ENCODE peak calls at places on chromosomes 1 and 21, in nine cellular contexts. H is activated naive CD4-positive, alpha-beta T cell; Y is activated T-cell treated with anti-CD3 and anti-CD28 coated beads for 1 hour; Q is left ventricle myocardium inferior; F is NT2/D1; R is NCI-H2081; N is stimulated activated CD8-positive, alpha-beta memory T cell treated with anti-CD3 and anti-CD28 coated beads, Interleukin-15, amount 100 ng/mL, for 4 hours; M is activated gamma-delta T cell treated with Interleukin-2 at 50 U/mL for 16 hours; D is GM04503. P is an unnamed sample.

GRCh38 chr1:26471498-26472329 is 526 bp upstream of the HMGN2 start:
- DNase-seq in H (peak), Y (peak), Q (peak), F (peak), R (peak), N (no peak), M (no peak), D (peak), P (peak)

GRCh38 chr1:60227581-60228252 is 154.1 kb upstream of the C1orf87 start:
- DNase-seq in H (no peak), Y (no peak), Q (no peak), F (no peak), R (no peak), N (no peak), M (no peak), D (peak), P (no peak)

GRCh38 chr1:198936371-198937083 is 297.7 kb downstream of the PTPRC start:
- DNase-seq in H (no peak), Y (no peak), Q (no peak), F (no peak), R (no peak), N (no peak), M (no peak), D (no peak), P (no peak)

GRCh38 chr1:87061742-87062156 is 147.3 kb downstream of the HS2ST1 start:
- DNase-seq in H (no peak), Y (no peak), Q (no peak), F (no peak), R (no peak), N (no peak), M (no peak), D (no peak), P (no peak)

GRCh38 chr1:36157973-36158826 is 2.2 kb downstream of the MAP7D1 start:
- DNase-seq in H (no peak), Y (no peak), Q (no peak), F (no peak), R (no peak), N (no peak), M (no peak), D (no peak), P (no peak)

GRCh38 chr1:211605613-211606326 is 26.8 kb upstream of the SLC30A1 start:
- DNase-seq in H (no peak), Y (no peak), Q (no peak), F (no peak), R (no peak), N (no peak), M (no peak), D (no peak), P (no peak)

GRCh38 chr1:159943908-159944622 is 1.3 kb downstream of the IGSF9 start:
- DNase-seq in H (no peak), Y (no peak), Q (no peak), F (no peak), R (no peak), N (no peak), M (no peak), D (no peak), P (no peak)

GRCh38 chr1:91732291-91732953 is 153.5 kb downstream of the TGFBR3 start:
- DNase-seq in H (no peak), Y (no peak), Q (no peak), F (no peak), R (no peak), N (no peak), M (peak), D (no peak), P (no peak)

GRCh38 chr21:43938751-43939442 is 73.2 kb upstream of the TRAPPC10 start:
- DNase-seq in H (peak), Y (peak), Q (peak), F (peak), R (no peak), N (peak), M (peak), D (no peak), P (no peak)

GRCh38 chr21:38567577-38568360 is 69.5 kb upstream of the ERG start:
- DNase-seq in H (no peak), Y (no peak), Q (no peak), F (peak), R (no peak), N (no peak), M (no peak), D (peak), P (peak)

GRCh38 chr1:84433253-84434080 is 35.2 kb downstream of the DNASE2B start:
- DNase-seq in H (no peak), Y (peak), Q (no peak), F (peak), R (peak), N (no peak), M (peak), D (peak), P (no peak)

GRCh38 chr21:41316641-41317392 is at the start of gene FAM3B:
- DNase-seq in H (no peak), Y (no peak), Q (no peak), F (peak), R (peak), N (no peak), M (no peak), D (no peak), P (no peak)

GRCh38 chr1:230091473-230092231 is 24.6 kb downstream of the GALNT2 start:
- DNase-seq in H (no peak), Y (no peak), Q (no peak), F (no peak), R (no peak), N (no peak), M (no peak), D (no peak), P (no peak)

GRCh38 chr1:63828322-63829044 is 54.7 kb downstream of the ROR1 start:
- DNase-seq in H (no peak), Y (no peak), Q (no peak), F (no peak), R (no peak), N (no peak), M (no peak), D (no peak), P (no peak)

GRCh38 chr1:21837476-21837875 is 25.4 kb downstream of the LDLRAD2 start:
- DNase-seq in H (no peak), Y (no peak), Q (no peak), F (no peak), R (no peak), N (no peak), M (no peak), D (no peak), P (no peak)

GRCh38 chr1:9235123-9235513 is 544 bp downstream of the H6PD start:
- DNase-seq in H (no peak), Y (no peak), Q (no peak), F (no peak), R (no peak), N (no peak), M (no peak), D (no peak), P (no peak)

GRCh38 chr1:8355439-8356255 is 37.7 kb downstream of the SLC45A1 start:
- DNase-seq in H (no peak), Y (no peak), Q (peak), F (no peak), R (no peak), N (no peak), M (no peak), D (no peak), P (no peak)

GRCh38 chr1:54053745-54054437 is 483 bp downstream of the TCEANC2 start:
- DNase-seq in H (no peak), Y (no peak), Q (no peak), F (peak), R (no peak), N (no peak), M (no peak), D (no peak), P (no peak)

GRCh38 chr21:44996096-44996495 is 56.3 kb downstream of the SLX9 start:
- DNase-seq in H (no peak), Y (no peak), Q (no peak), F (no peak), R (no peak), N (no peak), M (no peak), D (no peak), P (no peak)

GRCh38 chr1:62321438-62321837 is 2.2 kb upstream of the KANK4 start:
- DNase-seq in H (no peak), Y (no peak), Q (no peak), F (no peak), R (no peak), N (no peak), M (no peak), D (peak), P (no peak)

GRCh38 chr1:103108525-103109150 is 316 bp upstream of the COL11A1 start:
- DNase-seq in H (no peak), Y (no peak), Q (no peak), F (peak), R (no peak), N (no peak), M (no peak), D (no peak), P (no peak)

GRCh38 chr1:186155594-186155993 is 219.5 kb downstream of the TPR start:
- DNase-seq in H (no peak), Y (no peak), Q (no peak), F (peak), R (no peak), N (no peak), M (no peak), D (peak), P (peak)

GRCh38 chr1:39900662-39901485 is 843 bp downstream of the MYCL start:
- DNase-seq in H (no peak), Y (no peak), Q (peak), F (no peak), R (peak), N (no peak), M (no peak), D (no peak), P (no peak)

GRCh38 chr1:205532996-205533728 is 28.7 kb downstream of the CDK18 start:
- DNase-seq in H (no peak), Y (no peak), Q (no peak), F (no peak), R (no peak), N (no peak), M (no peak), D (no peak), P (no peak)

GRCh38 chr1:235067396-235068154 is 61.1 kb downstream of the TOMM20 start:
- DNase-seq in H (no peak), Y (no peak), Q (peak), F (no peak), R (no peak), N (no peak), M (no peak), D (peak), P (peak)

GRCh38 chr21:45818904-45819285 is 162.7 kb upstream of the COL6A1 start:
- DNase-seq in H (peak), Y (peak), Q (no peak), F (no peak), R (no peak), N (peak), M (peak), D (no peak), P (peak)